ENCODE peak calls at places on chromosomes 11 and 22, in seven cellular contexts. One of them, this sample, is unnamed. For H3K9me3, the result is how much of the 10 kb centered on the place peaks cover.

GRCh38 chr11:113006916-113007445 is 45.8 kb downstream of the NCAM1 start:
- DNase-seq in mucosa of descending colon: no peak
- DNase-seq in CD8-positive, alpha-beta T cell: no peak
- DNase-seq in kidney: no peak
- DNase-seq in sigmoid colon: no peak
- DNase-seq in transverse colon: no peak
- DNase-seq in body of pancreas: no peak
- DNase-seq in this sample: no peak

GRCh38 chr11:107928767-107929507 is 689 bp downstream of the RAB39A start:
- DNase-seq in mucosa of descending colon: peak
- DNase-seq in CD8-positive, alpha-beta T cell: no peak
- DNase-seq in kidney: peak
- DNase-seq in sigmoid colon: no peak
- DNase-seq in transverse colon: peak
- DNase-seq in body of pancreas: peak
- DNase-seq in this sample: peak

GRCh38 chr22:24201681-24202590 is 20.6 kb downstream of the SUSD2 start:
- DNase-seq in mucosa of descending colon: no peak
- DNase-seq in CD8-positive, alpha-beta T cell: no peak
- DNase-seq in kidney: peak
- DNase-seq in sigmoid colon: no peak
- DNase-seq in transverse colon: no peak
- DNase-seq in body of pancreas: no peak
- DNase-seq in this sample: no peak

GRCh38 chr11:60005360-60005759 is 11.6 kb upstream of the OOSP4B start:
- DNase-seq in mucosa of descending colon: no peak
- DNase-seq in CD8-positive, alpha-beta T cell: no peak
- DNase-seq in kidney: no peak
- DNase-seq in sigmoid colon: no peak
- DNase-seq in transverse colon: no peak
- DNase-seq in body of pancreas: no peak
- DNase-seq in this sample: no peak

GRCh38 chr11:74069146-74070046 is 60.5 kb upstream of the UCP3 start:
- DNase-seq in mucosa of descending colon: no peak
- DNase-seq in CD8-positive, alpha-beta T cell: no peak
- DNase-seq in kidney: no peak
- DNase-seq in sigmoid colon: no peak
- DNase-seq in transverse colon: no peak
- DNase-seq in body of pancreas: peak
- DNase-seq in this sample: no peak

GRCh38 chr11:12581923-12582322 is 92.3 kb upstream of the TEAD1 start:
- DNase-seq in mucosa of descending colon: no peak
- DNase-seq in CD8-positive, alpha-beta T cell: no peak
- DNase-seq in kidney: peak
- DNase-seq in sigmoid colon: no peak
- DNase-seq in transverse colon: no peak
- DNase-seq in body of pancreas: no peak
- DNase-seq in this sample: no peak

GRCh38 chr11:40513281-40513680 is 946.2 kb downstream of the LRRC4C start:
- DNase-seq in mucosa of descending colon: no peak
- DNase-seq in CD8-positive, alpha-beta T cell: no peak
- DNase-seq in kidney: no peak
- DNase-seq in sigmoid colon: no peak
- DNase-seq in transverse colon: no peak
- DNase-seq in body of pancreas: no peak
- DNase-seq in this sample: no peak

GRCh38 chr11:105137286-105137685 is 2.3 kb downstream of the CARD18 start:
- DNase-seq in mucosa of descending colon: no peak
- DNase-seq in CD8-positive, alpha-beta T cell: no peak
- DNase-seq in kidney: no peak
- DNase-seq in sigmoid colon: no peak
- DNase-seq in transverse colon: no peak
- DNase-seq in body of pancreas: no peak
- DNase-seq in this sample: no peak

GRCh38 chr11:20097319-20098221 is 62.7 kb downstream of the DBX1 start:
- DNase-seq in mucosa of descending colon: no peak
- DNase-seq in CD8-positive, alpha-beta T cell: no peak
- DNase-seq in kidney: no peak
- DNase-seq in sigmoid colon: no peak
- DNase-seq in transverse colon: no peak
- DNase-seq in body of pancreas: no peak
- DNase-seq in this sample: no peak

GRCh38 chr11:57406337-57406904 is 16.0 kb upstream of the PRG2 start:
- DNase-seq in mucosa of descending colon: no peak
- DNase-seq in CD8-positive, alpha-beta T cell: no peak
- DNase-seq in kidney: no peak
- DNase-seq in sigmoid colon: no peak
- DNase-seq in transverse colon: no peak
- DNase-seq in body of pancreas: peak
- DNase-seq in this sample: no peak

GRCh38 chr11:65435981-65436411 is 13.4 kb downstream of the NEAT1 start:
- DNase-seq in mucosa of descending colon: peak
- DNase-seq in CD8-positive, alpha-beta T cell: no peak
- DNase-seq in kidney: peak
- DNase-seq in sigmoid colon: peak
- DNase-seq in transverse colon: peak
- DNase-seq in body of pancreas: no peak
- DNase-seq in this sample: peak

GRCh38 chr11:132987936-132988335 is 544.4 kb downstream of the OPCML start:
- DNase-seq in mucosa of descending colon: no peak
- DNase-seq in CD8-positive, alpha-beta T cell: no peak
- DNase-seq in kidney: no peak
- DNase-seq in sigmoid colon: no peak
- DNase-seq in transverse colon: no peak
- DNase-seq in body of pancreas: no peak
- DNase-seq in this sample: no peak

GRCh38 chr11:132988381-132988780 is 543.9 kb downstream of the OPCML start:
- DNase-seq in mucosa of descending colon: no peak
- DNase-seq in CD8-positive, alpha-beta T cell: no peak
- DNase-seq in kidney: no peak
- DNase-seq in sigmoid colon: no peak
- DNase-seq in transverse colon: no peak
- DNase-seq in body of pancreas: no peak
- DNase-seq in this sample: no peak

GRCh38 chr11:132997396-132997795 is 534.9 kb downstream of the OPCML start:
- DNase-seq in mucosa of descending colon: no peak
- DNase-seq in CD8-positive, alpha-beta T cell: no peak
- DNase-seq in kidney: no peak
- DNase-seq in sigmoid colon: no peak
- DNase-seq in transverse colon: no peak
- DNase-seq in body of pancreas: no peak
- DNase-seq in this sample: no peak

GRCh38 chr11:132994038-132994502 is 538.2 kb downstream of the OPCML start:
- DNase-seq in mucosa of descending colon: no peak
- DNase-seq in CD8-positive, alpha-beta T cell: no peak
- DNase-seq in kidney: no peak
- DNase-seq in sigmoid colon: no peak
- DNase-seq in transverse colon: no peak
- DNase-seq in body of pancreas: no peak
- DNase-seq in this sample: no peak

DNA sequence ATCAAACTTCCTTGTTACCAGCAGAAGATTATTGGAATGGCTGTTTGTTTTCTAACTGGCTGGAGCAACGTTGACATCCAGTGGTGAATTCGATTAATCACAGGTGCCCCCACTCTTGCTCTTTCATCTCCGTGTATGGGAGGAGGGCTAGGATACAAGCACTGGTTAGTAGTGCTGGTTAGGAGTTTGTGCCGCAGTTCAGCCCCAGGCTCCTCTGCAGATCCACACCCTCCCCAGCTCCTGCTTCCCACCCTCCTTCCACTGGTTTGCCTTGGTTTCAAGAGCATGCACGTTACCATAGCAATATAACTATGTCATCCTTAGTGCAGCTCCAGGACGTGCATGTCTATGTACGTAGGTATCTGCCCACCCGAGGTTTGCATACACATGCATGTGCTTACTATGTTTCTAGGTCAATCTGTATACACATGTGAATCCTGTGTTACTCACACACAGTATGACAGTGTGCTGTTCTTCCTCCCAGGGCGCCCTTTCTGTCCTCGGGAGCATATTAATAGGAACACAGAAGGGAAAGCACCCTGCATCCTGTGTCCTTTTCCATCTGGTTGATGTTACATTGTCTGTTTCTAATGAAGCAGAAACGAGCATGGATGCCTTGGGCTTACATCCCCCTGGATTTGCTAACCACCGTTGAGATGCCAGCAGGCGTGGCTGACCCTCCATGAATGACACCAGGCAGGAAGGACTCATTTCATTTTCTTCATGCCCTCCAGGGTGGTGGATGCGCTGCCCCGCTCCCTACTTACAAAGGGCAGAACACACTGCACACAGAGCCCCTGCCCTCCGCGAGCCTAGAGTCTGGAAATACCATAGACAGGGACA is 539.2 kb downstream of the OPCML start:
- DNase-seq in mucosa of descending colon: no peak
- DNase-seq in CD8-positive, alpha-beta T cell: no peak
- DNase-seq in kidney: no peak
- DNase-seq in sigmoid colon: no peak
- DNase-seq in transverse colon: no peak
- DNase-seq in body of pancreas: no peak
- DNase-seq in this sample: no peak
- TF ChIP-seq CTCF in mucosa of descending colon: no peak
- TF ChIP-seq CTCF in CD8-positive, alpha-beta T cell: no peak
- TF ChIP-seq CTCF in kidney: peak
- TF ChIP-seq CTCF in sigmoid colon: no peak
- TF ChIP-seq CTCF in transverse colon: no peak
- TF ChIP-seq CTCF in body of pancreas: no peak
- TF ChIP-seq CTCF in this sample: no peak

GRCh38 chr11:70040452-70040851 is 37.7 kb upstream of the ANO1 start:
- DNase-seq in mucosa of descending colon: no peak
- DNase-seq in CD8-positive, alpha-beta T cell: no peak
- DNase-seq in kidney: no peak
- DNase-seq in sigmoid colon: no peak
- DNase-seq in transverse colon: no peak
- DNase-seq in body of pancreas: no peak
- DNase-seq in this sample: no peak

GRCh38 chr11:70036971-70037882 is 40.9 kb upstream of the ANO1 start:
- DNase-seq in mucosa of descending colon: no peak
- DNase-seq in CD8-positive, alpha-beta T cell: no peak
- DNase-seq in kidney: no peak
- DNase-seq in sigmoid colon: no peak
- DNase-seq in transverse colon: no peak
- DNase-seq in body of pancreas: no peak
- DNase-seq in this sample: peak

GRCh38 chr11:70038034-70038834 is 39.9 kb upstream of the ANO1 start:
- DNase-seq in mucosa of descending colon: no peak
- DNase-seq in CD8-positive, alpha-beta T cell: no peak
- DNase-seq in kidney: no peak
- DNase-seq in sigmoid colon: no peak
- DNase-seq in transverse colon: no peak
- DNase-seq in body of pancreas: no peak
- DNase-seq in this sample: no peak

GRCh38 chr11:70043482-70043881 is 34.6 kb upstream of the ANO1 start:
- DNase-seq in mucosa of descending colon: no peak
- DNase-seq in CD8-positive, alpha-beta T cell: no peak
- DNase-seq in kidney: no peak
- DNase-seq in sigmoid colon: no peak
- DNase-seq in transverse colon: no peak
- DNase-seq in body of pancreas: no peak
- DNase-seq in this sample: no peak

GRCh38 chr11:70040869-70041501 is 37.1 kb upstream of the ANO1 start:
- DNase-seq in mucosa of descending colon: no peak
- DNase-seq in CD8-positive, alpha-beta T cell: no peak
- DNase-seq in kidney: no peak
- DNase-seq in sigmoid colon: no peak
- DNase-seq in transverse colon: no peak
- DNase-seq in body of pancreas: no peak
- DNase-seq in this sample: no peak
- H3K9me3 ChIP-seq in mucosa of descending colon: under half
- H3K9me3 ChIP-seq in CD8-positive, alpha-beta T cell: under half
- H3K9me3 ChIP-seq in kidney: under half
- H3K9me3 ChIP-seq in sigmoid colon: under half
- H3K9me3 ChIP-seq in transverse colon: under half
- H3K9me3 ChIP-seq in body of pancreas: under half
- H3K9me3 ChIP-seq in this sample: under half

GRCh38 chr11:61700221-61700620 is 20.0 kb downstream of the DAGLA start:
- DNase-seq in mucosa of descending colon: peak
- DNase-seq in CD8-positive, alpha-beta T cell: no peak
- DNase-seq in kidney: peak
- DNase-seq in sigmoid colon: no peak
- DNase-seq in transverse colon: peak
- DNase-seq in body of pancreas: peak
- DNase-seq in this sample: peak

GRCh38 chr11:61702701-61703312 is 22.6 kb downstream of the DAGLA start:
- DNase-seq in mucosa of descending colon: no peak
- DNase-seq in CD8-positive, alpha-beta T cell: no peak
- DNase-seq in kidney: no peak
- DNase-seq in sigmoid colon: no peak
- DNase-seq in transverse colon: no peak
- DNase-seq in body of pancreas: no peak
- DNase-seq in this sample: no peak

GRCh38 chr11:61700720-61701119 is 20.5 kb downstream of the DAGLA start:
- DNase-seq in mucosa of descending colon: peak
- DNase-seq in CD8-positive, alpha-beta T cell: no peak
- DNase-seq in kidney: no peak
- DNase-seq in sigmoid colon: no peak
- DNase-seq in transverse colon: no peak
- DNase-seq in body of pancreas: no peak
- DNase-seq in this sample: no peak

GRCh38 chr11:61699737-61700160 is 19.6 kb downstream of the DAGLA start:
- DNase-seq in mucosa of descending colon: peak
- DNase-seq in CD8-positive, alpha-beta T cell: no peak
- DNase-seq in kidney: peak
- DNase-seq in sigmoid colon: peak
- DNase-seq in transverse colon: peak
- DNase-seq in body of pancreas: peak
- DNase-seq in this sample: peak

DNA sequence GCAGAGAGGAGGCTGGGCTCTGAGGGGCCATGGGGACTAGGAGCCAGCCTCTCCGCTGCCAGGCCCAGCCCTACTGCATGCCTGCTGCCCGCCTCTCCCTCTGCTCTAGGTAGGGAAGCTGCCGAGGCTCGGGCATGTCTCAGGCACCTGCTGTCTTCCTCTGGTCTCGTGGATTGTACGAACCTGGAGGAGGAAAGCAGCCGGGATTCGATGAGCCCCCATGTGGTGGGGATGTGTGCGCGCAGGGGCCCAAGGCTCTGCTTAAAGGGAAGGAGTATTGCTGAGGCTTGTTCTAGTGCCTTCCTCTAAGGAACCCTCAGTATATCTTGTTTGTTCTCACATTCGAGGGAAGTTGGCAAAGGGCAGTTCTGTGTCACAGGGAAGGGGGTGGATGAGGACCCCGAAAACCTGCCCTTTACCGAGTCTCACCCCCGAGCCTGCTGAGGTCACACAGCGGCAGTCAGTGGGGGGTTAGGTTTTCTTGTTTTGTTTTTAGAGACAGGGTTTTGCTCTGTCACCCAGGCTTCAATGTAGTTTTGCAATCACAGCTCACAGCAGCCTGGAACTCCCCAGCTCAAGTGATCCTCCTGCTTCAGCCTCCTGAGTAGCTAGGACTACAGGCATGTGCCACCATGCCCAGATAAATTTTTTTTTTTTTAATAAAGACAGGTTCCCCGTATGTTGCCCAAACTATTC is 21.3 kb downstream of the DAGLA start:
- DNase-seq in mucosa of descending colon: peak
- DNase-seq in CD8-positive, alpha-beta T cell: no peak
- DNase-seq in kidney: no peak
- DNase-seq in sigmoid colon: no peak
- DNase-seq in transverse colon: peak
- DNase-seq in body of pancreas: peak
- DNase-seq in this sample: no peak
- TF ChIP-seq CTCF in mucosa of descending colon: no peak
- TF ChIP-seq CTCF in CD8-positive, alpha-beta T cell: no peak
- TF ChIP-seq CTCF in kidney: no peak
- TF ChIP-seq CTCF in sigmoid colon: peak
- TF ChIP-seq CTCF in transverse colon: peak
- TF ChIP-seq CTCF in body of pancreas: peak
- TF ChIP-seq CTCF in this sample: peak

GRCh38 chr22:50009251-50009650 is 3.3 kb downstream of the IL17REL start:
- DNase-seq in mucosa of descending colon: no peak
- DNase-seq in CD8-positive, alpha-beta T cell: no peak
- DNase-seq in kidney: peak
- DNase-seq in sigmoid colon: no peak
- DNase-seq in transverse colon: peak
- DNase-seq in body of pancreas: no peak
- DNase-seq in this sample: no peak
- H3K9me3 ChIP-seq in mucosa of descending colon: under half
- H3K9me3 ChIP-seq in CD8-positive, alpha-beta T cell: under half
- H3K9me3 ChIP-seq in kidney: under half
- H3K9me3 ChIP-seq in sigmoid colon: under half
- H3K9me3 ChIP-seq in transverse colon: under half
- H3K9me3 ChIP-seq in body of pancreas: under half
- H3K9me3 ChIP-seq in this sample: under half

This sample was measured in colonic mucosa.